ENCODE peak calls at places on chromosomes 1 and 21, in nine cellular contexts. V is HFFc6; T is activated T-cell treated with anti-CD3 and anti-CD28 coated beads, Interleukin-2, amount 50 U/mL, for 1 hour; E is body of pancreas; Y is KBM-7; L is non-pigmented ciliary epithelial cell; X is epithelial cell of esophagus; H is heart left ventricle; M is stimulated activated CD8-positive, alpha-beta memory T cell treated with anti-CD3 and anti-CD28 coated beads, Interleukin-12 subunit alpha, Interleukin-12 subunit beta, amount 100 ng/mL, for 1 hour. S is an unnamed sample.

GRCh38 chr21:45359451-45360217 is 45.3 kb upstream of the COL18A1 start:
- DNase-seq in V (no peak), T (no peak), E (no peak), Y (no peak), L (no peak), X (no peak), H (no peak), M (no peak), S (no peak)

GRCh38 chr1:63575340-63575826 is 17.8 kb upstream of the PGM1 start:
- DNase-seq in V (peak), T (no peak), E (no peak), Y (peak), L (no peak), X (peak), H (no peak), M (no peak), S (peak)

GRCh38 chr1:20290624-20291597 is at the start of gene VWA5B1:
- DNase-seq in V (no peak), T (no peak), E (peak), Y (no peak), L (no peak), X (no peak), H (no peak), M (no peak), S (no peak)

GRCh38 chr1:160086162-160086892 is 5.0 kb downstream of the KCNJ9 start:
- DNase-seq in V (no peak), T (no peak), E (no peak), Y (no peak), L (no peak), X (no peak), H (no peak), M (no peak), S (no peak)

GRCh38 chr1:183243190-183244065 is 57.4 kb downstream of the LAMC2 start:
- DNase-seq in V (no peak), T (no peak), E (peak), Y (no peak), L (no peak), X (no peak), H (no peak), M (no peak), S (peak)

GRCh38 chr1:3339856-3340255 is 114.6 kb upstream of the ARHGEF16 start:
- DNase-seq in V (no peak), T (no peak), E (no peak), Y (no peak), L (no peak), X (no peak), H (no peak), M (no peak), S (no peak)

GRCh38 chr21:38914531-38915385 is 109.0 kb downstream of the ETS2 start:
- DNase-seq in V (no peak), T (no peak), E (no peak), Y (peak), L (no peak), X (peak), H (no peak), M (no peak), S (no peak)

GRCh38 chr1:56516539-56517252 is 62.7 kb downstream of the PLPP3 start:
- DNase-seq in V (peak), T (no peak), E (peak), Y (peak), L (peak), X (peak), H (no peak), M (no peak), S (no peak)

GRCh38 chr1:44314401-44314800 is 40.7 kb downstream of the ERI3 start:
- DNase-seq in V (no peak), T (no peak), E (no peak), Y (no peak), L (no peak), X (no peak), H (no peak), M (no peak), S (no peak)

GRCh38 chr1:160177667-160178066 is 12.7 kb upstream of the CASQ1 start:
- DNase-seq in V (no peak), T (no peak), E (no peak), Y (no peak), L (no peak), X (no peak), H (no peak), M (no peak), S (no peak)

GRCh38 chr1:86487131-86487804 is 18.5 kb downstream of the CLCA1 start:
- DNase-seq in V (peak), T (no peak), E (no peak), Y (no peak), L (peak), X (peak), H (peak), M (no peak), S (no peak)

GRCh38 chr1:162899422-162900168 is 38.6 kb upstream of the CCDC190 start:
- DNase-seq in V (peak), T (no peak), E (no peak), Y (no peak), L (peak), X (peak), H (peak), M (no peak), S (no peak)

GRCh38 chr1:183318433-183318832 is 99.7 kb downstream of the NMNAT2 start:
- DNase-seq in V (peak), T (no peak), E (peak), Y (peak), L (peak), X (peak), H (peak), M (no peak), S (peak)

GRCh38 chr1:208237241-208237640 is 6.9 kb downstream of the PLXNA2 start:
- DNase-seq in V (peak), T (no peak), E (no peak), Y (no peak), L (no peak), X (peak), H (no peak), M (no peak), S (no peak)

GRCh38 chr1:235566092-235566491 is 61.8 kb upstream of the B3GALNT2 start:
- DNase-seq in V (no peak), T (no peak), E (no peak), Y (no peak), L (no peak), X (no peak), H (no peak), M (no peak), S (no peak)

GRCh38 chr1:26078286-26079177 is 11.1 kb upstream of the TRIM63 start:
- DNase-seq in V (no peak), T (no peak), E (no peak), Y (no peak), L (no peak), X (peak), H (no peak), M (no peak), S (no peak)

GRCh38 chr1:164588388-164589341 is 29.7 kb downstream of the PBX1 start:
- DNase-seq in V (no peak), T (no peak), E (peak), Y (no peak), L (no peak), X (no peak), H (peak), M (no peak), S (no peak)

S was measured in AML-193.